ENCODE peak calls at places on chromosomes 7 and 10, in five cellular contexts. K is neuronal stem cell, G is H1, S is mesendoderm, N is H9. B is an unnamed sample.

GRCh38 chr7:93636276-93636675 is 61.8 kb upstream of the CALCR start:
- DNase-seq in K (no peak), G (no peak), S (peak; percentile 89), N (no peak), B (no peak)

GRCh38 chr10:43229208-43230061 is 37.4 kb downstream of the RASGEF1A start:
- DNase-seq in K (peak; percentile 18), G (no peak), S (no peak), N (peak; percentile 57), B (no peak)

GRCh38 chr7:82726038-82726800 is 282.6 kb upstream of the CACNA2D1 start:
- DNase-seq in K (no peak), G (no peak), S (no peak), N (no peak), B (no peak)

GRCh38 chr10:79407811-79408795 is 37.3 kb downstream of the ZCCHC24 start:
- DNase-seq in K (no peak), G (no peak), S (no peak), N (no peak), B (peak; percentile 66)

GRCh38 chr7:126856691-126857291 is 395.9 kb downstream of the GRM8 start:
- DNase-seq in K (peak; percentile 24), G (no peak), S (peak; percentile 66), N (no peak), B (no peak)

GRCh38 chr10:69958232-69958902 is 94.3 kb upstream of the MACROH2A2 start:
- DNase-seq in K (no peak), G (no peak), S (peak; percentile 88), N (peak; percentile 59), B (peak; percentile 53)

GRCh38 chr7:151366872-151367207 is 25.2 kb downstream of the NUB1 start:
- DNase-seq in K (no peak), G (no peak), S (no peak), N (no peak), B (peak; percentile 91)

GRCh38 chr7:111384065-111384891 is 178.0 kb downstream of the IMMP2L start:
- DNase-seq in K (no peak), G (no peak), S (no peak), N (no peak), B (peak; percentile 73)

GRCh38 chr10:65793738-65794425 is 1132.0 kb upstream of the LRRTM3 start:
- DNase-seq in K (no peak), G (no peak), S (no peak), N (no peak), B (no peak)

GRCh38 chr10:50554995-50555568 is 68.7 kb downstream of the SGMS1 start:
- DNase-seq in K (no peak), G (no peak), S (peak; percentile 46), N (peak; percentile 54), B (peak; percentile 67)

GRCh38 chr10:86203162-86203905 is 163.3 kb downstream of the GRID1 start:
- DNase-seq in K (peak; percentile 57), G (peak; percentile 7), S (peak; percentile 72), N (peak; percentile 66), B (peak; percentile 10)

GRCh38 chr10:27741173-27742091 is 4.2 kb downstream of the MKX start:
- DNase-seq in K (no peak), G (no peak), S (peak; percentile 54), N (peak; percentile 49), B (no peak)

GRCh38 chr7:149147730-149148653 is 739 bp downstream of the ZNF398 start:
- DNase-seq in K (peak; percentile 59), G (no peak), S (peak; percentile 60), N (no peak), B (peak; percentile 51)

GRCh38 chr7:16651391-16652254 is 5.6 kb downstream of the BZW2 start:
- DNase-seq in K (no peak), G (no peak), S (no peak), N (no peak), B (no peak)

GRCh38 chr7:16646427-16647081 is 573 bp downstream of the BZW2 start:
- DNase-seq in K (no peak), G (no peak), S (peak; percentile 32), N (no peak), B (no peak)

GRCh38 chr7:77989981-77990566 is 191.5 kb downstream of the PHTF2 start:
- DNase-seq in K (no peak), G (no peak), S (peak; percentile 75), N (peak; percentile 71), B (no peak)

GRCh38 chr10:12466701-12467100 is 117.4 kb downstream of the CAMK1D start:
- DNase-seq in K (no peak), G (no peak), S (no peak), N (no peak), B (peak; percentile 18)

GRCh38 chr7:105298004-105298403 is 90.7 kb downstream of the SRPK2 start:
- DNase-seq in K (no peak), G (no peak), S (no peak), N (no peak), B (no peak)

GRCh38 chr7:30464231-30464660 is 14.3 kb downstream of the NOD1 start:
- DNase-seq in K (no peak), G (no peak), S (no peak), N (no peak), B (no peak)

GRCh38 chr7:98816925-98817710 is 52.7 kb downstream of the TMEM130 start:
- DNase-seq in K (no peak), G (no peak), S (no peak), N (no peak), B (no peak)

GRCh38 chr10:84196083-84196482 is 1.7 kb downstream of the CDHR1 start:
- DNase-seq in K (no peak), G (no peak), S (peak; percentile 64), N (no peak), B (no peak)

GRCh38 chr7:37311282-37311868 is 137.3 kb downstream of the ELMO1 start:
- DNase-seq in K (no peak), G (no peak), S (no peak), N (no peak), B (peak; percentile 7)

GRCh38 chr10:8146650-8147049 is 92.2 kb downstream of the GATA3 start:
- DNase-seq in K (no peak), G (no peak), S (peak; percentile 10), N (no peak), B (no peak)

GRCh38 chr10:86770412-86770960 is 14.1 kb downstream of the BMPR1A start:
- DNase-seq in K (no peak), G (no peak), S (peak; percentile 54), N (no peak), B (no peak)

GRCh38 chr7:103934508-103934907 is 55.0 kb downstream of the RELN start:
- DNase-seq in K (no peak), G (no peak), S (no peak), N (no peak), B (no peak)

GRCh38 chr7:98946389-98946788 is 68.1 kb downstream of the TRRAP start:
- DNase-seq in K (no peak), G (no peak), S (no peak), N (no peak), B (no peak)

GRCh38 chr7:80186721-80187120 is 52.1 kb downstream of the GNAI1 start:
- DNase-seq in K (no peak), G (no peak), S (no peak), N (no peak), B (no peak)

GRCh38 chr10:36629476-36629875 is 495.9 kb upstream of the ANKRD30A start:
- DNase-seq in K (no peak), G (no peak), S (no peak), N (no peak), B (no peak)

GRCh38 chr7:104551226-104551625 is 222.8 kb downstream of the LHFPL3 start:
- DNase-seq in K (no peak), G (no peak), S (no peak), N (no peak), B (no peak)

GRCh38 chr7:67398916-67399315 is 402.3 kb downstream of the TYW1 start:
- DNase-seq in K (no peak), G (no peak), S (no peak), N (no peak), B (no peak)

GRCh38 chr7:35839860-35840854 is 39.3 kb downstream of the SEPTIN7 start:
- DNase-seq in K (no peak), G (no peak), S (no peak), N (no peak), B (peak; percentile 78)

DNA sequence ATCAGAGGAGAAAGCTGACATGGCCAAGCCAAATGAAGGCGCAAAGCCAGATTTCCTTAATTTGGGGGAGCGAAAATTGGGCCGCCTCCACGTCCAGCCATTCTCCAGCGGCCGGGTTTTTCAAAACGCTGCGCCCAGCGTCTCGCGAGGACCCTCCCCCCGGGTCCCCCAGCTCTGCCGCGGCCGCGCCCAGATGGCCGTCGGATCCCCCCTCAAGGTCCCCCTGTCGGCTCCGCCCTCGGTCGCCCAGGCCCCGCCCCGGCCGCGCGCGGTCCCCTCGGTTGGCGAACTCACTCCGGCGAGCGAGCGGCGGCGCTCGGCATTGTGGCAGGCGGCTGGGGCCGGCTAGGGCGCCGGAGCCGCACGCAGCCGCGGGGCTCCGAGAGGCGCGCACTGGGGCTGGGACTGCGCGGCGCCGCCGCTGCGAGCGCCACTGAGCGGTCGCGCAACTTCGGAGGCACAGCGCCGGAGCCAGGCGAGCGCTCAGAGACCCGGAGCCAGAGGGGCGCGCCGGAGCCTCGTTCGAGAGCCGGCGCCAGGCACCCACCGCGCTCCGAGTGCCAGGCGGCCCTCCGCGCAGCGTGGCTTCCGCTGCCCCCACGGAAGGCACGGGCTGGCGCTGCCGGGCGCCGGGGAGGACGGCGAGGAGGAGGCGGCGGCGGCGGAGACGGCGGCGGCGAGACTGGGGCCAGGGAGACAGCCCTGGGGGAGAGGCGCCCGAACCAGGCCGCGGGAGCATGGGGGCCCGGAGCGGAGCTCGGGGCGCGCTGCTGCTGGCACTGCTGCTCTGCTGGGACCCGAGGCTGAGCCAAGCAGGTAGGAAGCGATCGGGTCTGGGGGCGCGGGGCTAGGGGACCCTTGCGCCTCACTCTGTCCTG is at the start of gene UNC5B:
- DNase-seq in K (peak; percentile 93), G (peak; percentile 50), S (peak; percentile 94), N (peak; percentile 87), B (peak; percentile 85)
- H2BK120ac ChIP-seq in K (no peak within 1 kb of the TSS), G (no peak within 1 kb of the TSS), S (no peak within 1 kb of the TSS), N (no peak within 1 kb of the TSS), B (peak within 1 kb of the TSS; percentile 36)

GRCh38 chr7:73906874-73907273 is 45.9 kb downstream of the TMEM270 start:
- DNase-seq in K (no peak), G (no peak), S (no peak), N (no peak), B (no peak)
- H3K27ac ChIP-seq in K (no peak overlapping the region), G (no peak overlapping the region), S (no peak overlapping the region), N (no peak overlapping the region), B (no peak overlapping the region)

GRCh38 chr10:120278069-120278468 is 179.0 kb upstream of the PLPP4 start:
- DNase-seq in K (no peak), G (peak; percentile 27), S (peak; percentile 0), N (no peak), B (no peak)
- H2BK120ac ChIP-seq in K (no peak overlapping the region), G (no peak overlapping the region), S (no peak overlapping the region), N (no peak overlapping the region), B (no peak overlapping the region)

DNA sequence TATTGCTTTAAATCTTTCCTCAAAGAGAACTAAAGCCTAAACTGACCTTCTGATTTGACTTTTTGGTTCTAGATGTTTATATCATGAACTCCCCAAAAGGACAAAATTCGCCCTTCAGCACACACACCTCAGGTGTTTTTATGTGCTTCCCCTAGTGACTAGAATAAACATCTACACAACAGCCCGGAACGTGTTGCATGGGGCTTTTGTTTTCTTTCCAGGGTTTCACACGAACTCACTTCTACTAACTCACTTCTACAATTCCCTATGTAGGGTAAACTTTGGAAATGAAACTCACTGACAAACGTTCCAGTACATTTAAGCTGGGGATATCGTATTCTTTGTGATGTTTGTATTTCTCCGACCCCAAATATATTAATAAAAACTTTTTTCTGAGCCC is 1.4 kb downstream of the TRA2A start:
- DNase-seq in K (no peak), G (no peak), S (peak; percentile 83), N (no peak), B (peak; percentile 31)
- H3K27ac ChIP-seq in K (no peak overlapping the region), G (no peak overlapping the region), S (no peak overlapping the region), N (no peak overlapping the region), B (peak overlapping the region; percentile 31)